ENCODE peak calls at places on chromosomes 4 and X, in four cellular contexts. O, X, Q and Z are unnamed samples. For H3K4me1, the result is how much of the 10 kb centered on the place peaks cover.

GRCh38 chr4:92387459-92388069 is 83.8 kb downstream of the GRID2 start:
- DNase-seq in Q (no peak), X (peak), O (peak), Z (peak)

GRCh38 chrX:40171513-40172168 is 73.9 kb upstream of the BCOR start:
- DNase-seq in X (no peak), O (no peak), Q (peak), Z (no peak)

GRCh38 chr4:42871685-42872271 is 20.7 kb upstream of the GRXCR1 start:
- DNase-seq in Q (no peak), X (no peak), O (no peak), Z (no peak)

GRCh38 chrX:118594697-118595420 is 99.2 kb downstream of the DOCK11 start:
- DNase-seq in O (no peak), Q (no peak), X (no peak), Z (no peak)

GRCh38 chr4:51943221-51943620 is 76.9 kb downstream of the LRRC66 start:
- DNase-seq in X (no peak), Q (no peak), O (no peak), Z (no peak)

GRCh38 chr4:140609548-140610425 is 41.0 kb upstream of the UCP1 start:
- DNase-seq in Q (no peak), O (peak), X (peak), Z (no peak)

GRCh38 chr4:171846232-171846631 is 33.0 kb downstream of the GALNTL6 start:
- DNase-seq in O (peak), Q (peak), X (no peak), Z (peak)

GRCh38 chr4:174423257-174423944 is 98.9 kb downstream of the HPGD start:
- DNase-seq in O (no peak), Q (no peak), X (no peak), Z (no peak)

GRCh38 chr4:77493829-77494551 is 111.6 kb upstream of the CXCL13 start:
- DNase-seq in Q (no peak), O (no peak), X (no peak), Z (no peak)

GRCh38 chr4:40233227-40233626 is 36.4 kb downstream of the RHOH start:
- DNase-seq in X (no peak), O (no peak), Q (no peak), Z (no peak)

GRCh38 chr4:176563591-176563990 is 229.1 kb downstream of the VEGFC start:
- DNase-seq in X (no peak), O (no peak), Q (no peak), Z (no peak)

GRCh38 chr4:164748375-164748774 is 5.6 kb upstream of the SMIM31 start:
- DNase-seq in Q (no peak), X (no peak), O (peak), Z (no peak)

GRCh38 chr4:53786632-53787031 is 195.3 kb upstream of the LNX1 start:
- DNase-seq in X (no peak), O (no peak), Q (no peak), Z (no peak)

GRCh38 chrX:100449696-100450606 is 39.9 kb upstream of the PCDH19 start:
- DNase-seq in O (no peak), X (no peak), Q (peak), Z (no peak)

GRCh38 chrX:133171962-133172708 is 46.0 kb downstream of the TFDP3 start:
- DNase-seq in X (no peak), O (peak), Q (peak), Z (no peak)

GRCh38 chr4:186033027-186033426 is 35.9 kb upstream of the TLR3 start:
- DNase-seq in X (no peak), Q (no peak), O (no peak), Z (no peak)

GRCh38 chrX:18041656-18042055 is 179.0 kb downstream of the BEND2 start:
- DNase-seq in Q (no peak), X (no peak), O (no peak), Z (no peak)

GRCh38 chrX:153459976-153460375 is 10.4 kb downstream of the HAUS7 start:
- DNase-seq in Q (no peak), O (no peak), X (no peak), Z (no peak)

GRCh38 chr4:80069837-80070788 is 2.9 kb downstream of the ANTXR2 start:
- DNase-seq in X (no peak), O (no peak), Q (no peak), Z (no peak)

GRCh38 chrX:112368371-112368770 is 285.8 kb upstream of the TRPC5 start:
- DNase-seq in X (no peak), O (peak), Q (peak), Z (no peak)

GRCh38 chr4:92234393-92235176 is 69.2 kb upstream of the GRID2 start:
- DNase-seq in O (no peak), X (no peak), Q (no peak), Z (no peak)

GRCh38 chr4:127229866-127230608 is 402.7 kb upstream of the INTU start:
- DNase-seq in X (no peak), Q (no peak), O (peak), Z (no peak)

GRCh38 chr4:6777636-6778281 is 4.8 kb upstream of the KIAA0232 start:
- DNase-seq in O (no peak), X (no peak), Q (no peak), Z (no peak)

GRCh38 chr4:139762715-139763114 is 97.1 kb downstream of the MGST2 start:
- DNase-seq in Q (no peak), O (no peak), X (no peak), Z (no peak)

GRCh38 chrX:16185725-16186136 is 18.4 kb downstream of the MAGEB17 start:
- DNase-seq in X (peak), O (no peak), Q (peak), Z (no peak)

GRCh38 chrX:8364369-8365141 is 100.1 kb upstream of the VCX3B start:
- DNase-seq in O (peak), X (no peak), Q (peak), Z (peak)

GRCh38 chr4:37561803-37562207 is 124.4 kb downstream of the RELL1 start:
- DNase-seq in X (peak), O (no peak), Q (no peak), Z (no peak)

GRCh38 chr4:53804719-53805118 is 213.4 kb upstream of the LNX1 start:
- DNase-seq in O (no peak), Q (peak), X (peak), Z (no peak)

GRCh38 chrX:70089575-70090297 is 27.5 kb downstream of the OTUD6A start:
- DNase-seq in Q (no peak), X (no peak), O (no peak), Z (no peak)

GRCh38 chr4:76856183-76856969 is 41.6 kb downstream of the SOWAHB start:
- DNase-seq in Q (no peak), O (no peak), X (no peak), Z (no peak)

GRCh38 chr4:182297659-182298058 is 54.5 kb downstream of the TENM3 start:
- DNase-seq in Q (no peak), O (no peak), X (no peak), Z (no peak)

GRCh38 chr4:121777625-121778024 is 12.7 kb upstream of the SMIM43 start:
- DNase-seq in X (no peak), Q (no peak), O (no peak), Z (no peak)

GRCh38 chrX:14508025-14508690 is 21.2 kb upstream of the GLRA2 start:
- DNase-seq in Q (no peak), O (no peak), X (no peak), Z (no peak)

GRCh38 chr4:100681289-100681688 is 163.5 kb upstream of the EMCN start:
- DNase-seq in X (no peak), Q (no peak), O (peak), Z (no peak)

GRCh38 chr4:153497091-153497531 is 31.0 kb downstream of the TMEM131L start:
- DNase-seq in X (no peak), O (no peak), Q (peak), Z (no peak)

GRCh38 chrX:48971325-48972213 is at the start of gene KCND1:
- DNase-seq in Q (peak), X (no peak), O (peak), Z (no peak)

GRCh38 chr4:172035573-172035972 is 222.4 kb downstream of the GALNTL6 start:
- DNase-seq in O (no peak), Q (no peak), X (no peak), Z (no peak)

GRCh38 chr4:87031946-87032345 is 97.1 kb downstream of the AFF1 start:
- DNase-seq in O (no peak), Q (no peak), X (no peak), Z (no peak)

GRCh38 chr4:87030606-87031441 is 96.0 kb downstream of the AFF1 start:
- DNase-seq in O (peak), X (no peak), Q (peak), Z (no peak)

GRCh38 chr4:87029356-87029755 is 94.5 kb downstream of the AFF1 start:
- DNase-seq in X (no peak), Q (no peak), O (no peak), Z (no peak)

GRCh38 chr4:87032884-87033533 is 98.2 kb downstream of the AFF1 start:
- DNase-seq in Q (no peak), X (no peak), O (no peak), Z (no peak)

GRCh38 chr4:87030124-87030523 is 95.3 kb downstream of the AFF1 start:
- DNase-seq in Q (no peak), O (no peak), X (no peak), Z (no peak)
- H3K4me1 ChIP-seq in Q (half or more), O (under half), X (half or more), Z (under half)

GRCh38 chr4:112516401-112517066 is 554 bp upstream of the NEUROG2 start:
- DNase-seq in Q (peak), X (no peak), O (peak), Z (no peak)

GRCh38 chr4:112516076-112516385 is at the start of gene NEUROG2:
- DNase-seq in Q (no peak), O (peak), X (no peak), Z (no peak)

GRCh38 chr4:112518675-112519074 is 2.7 kb upstream of the NEUROG2 start:
- DNase-seq in X (no peak), Q (no peak), O (no peak), Z (no peak)

GRCh38 chr4:112517067-112517588 is 1.1 kb upstream of the NEUROG2 start:
- DNase-seq in Q (peak), X (peak), O (peak), Z (no peak)

GRCh38 chr4:112517911-112518310 is 1.9 kb upstream of the NEUROG2 start:
- DNase-seq in Q (no peak), O (no peak), X (no peak), Z (no peak)
- H3K9ac ChIP-seq in Q (no peak), O (no peak), X (no peak), Z (no peak)

GRCh38 chr4:69750346-69750745 is 10.1 kb downstream of the SULT1B1 start:
- DNase-seq in Q (no peak), O (no peak), X (no peak), Z (no peak)

GRCh38 chr4:69754926-69755580 is 5.4 kb downstream of the SULT1B1 start:
- DNase-seq in O (no peak), Q (no peak), X (no peak), Z (no peak)

GRCh38 chr4:69749771-69750170 is 10.6 kb downstream of the SULT1B1 start:
- DNase-seq in X (no peak), O (no peak), Q (no peak), Z (no peak)

GRCh38 chr4:69757464-69757863 is 3.0 kb downstream of the SULT1B1 start:
- DNase-seq in X (no peak), O (no peak), Q (no peak), Z (no peak)

GRCh38 chr4:69753666-69754065 is 6.8 kb downstream of the SULT1B1 start:
- DNase-seq in Q (no peak), X (no peak), O (no peak), Z (no peak)
- H3K4me1 ChIP-seq in Q (under half), X (under half), O (under half), Z (under half)

GRCh38 chr4:123616970-123617392 is 220.4 kb downstream of the SPRY1 start:
- DNase-seq in X (no peak), Q (no peak), O (peak), Z (peak)
- H3K9ac ChIP-seq in X (no peak), Q (no peak), O (no peak), Z (no peak)

DNA sequence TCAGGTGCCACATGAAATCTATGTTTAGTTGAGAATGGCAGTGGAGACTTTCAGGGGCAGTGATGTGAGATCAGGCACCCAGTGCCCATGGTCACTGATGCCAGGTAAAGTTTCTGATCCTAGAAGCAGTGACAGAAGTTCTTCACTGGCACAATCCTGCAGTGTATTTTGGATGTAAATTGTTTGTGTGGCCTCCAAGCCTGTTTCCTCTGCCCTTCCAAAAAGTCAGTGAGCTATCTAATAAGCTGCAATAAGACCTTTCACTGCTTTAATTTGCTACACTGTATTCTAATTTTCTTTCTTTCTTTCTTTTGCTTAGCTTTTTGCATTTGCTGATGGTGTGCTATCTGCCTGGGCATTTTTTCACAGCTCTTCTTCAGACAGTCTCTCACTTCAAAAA is 1348.6 kb downstream of the ADGRL3 start:
- DNase-seq in X (no peak), O (no peak), Q (no peak), Z (no peak)
- H3K4me1 ChIP-seq in X (under half), O (under half), Q (under half), Z (under half)